ENCODE peak calls at places on chromosomes 2 and 18, in five cellular contexts. J, F, O, E and B are unnamed samples. For H3K27me3, the result is how much of the 10 kb centered on the place peaks cover.

GRCh38 chr2:239834143-239834542 is 191.0 kb downstream of the NDUFA10 start:
- DNase-seq in J (no peak), E (no peak), O (no peak), F (no peak), B (no peak)

GRCh38 chr2:216221806-216222205 is 112.7 kb downstream of the XRCC5 start:
- DNase-seq in E (no peak), O (no peak), J (no peak), F (no peak), B (no peak)

GRCh38 chr2:225037374-225038075 is 4.7 kb downstream of the DOCK10 start:
- DNase-seq in E (no peak), J (no peak), F (no peak), O (no peak), B (no peak)

GRCh38 chr18:56962322-56962721 is 184.6 kb upstream of the BOD1L2 start:
- DNase-seq in J (no peak), E (no peak), O (no peak), F (no peak), B (no peak)

GRCh38 chr18:63705401-63705800 is 2.6 kb downstream of the SERPINB11 start:
- DNase-seq in E (no peak), J (no peak), O (no peak), F (no peak), B (no peak)

GRCh38 chr2:166375736-166376487 is at the start of gene SCN9A:
- DNase-seq in J (no peak), F (peak), E (peak), O (peak), B (peak)

GRCh38 chr2:36731941-36732700 is 35.6 kb downstream of the VIT start:
- DNase-seq in F (no peak), O (no peak), E (no peak), J (no peak), B (peak)

GRCh38 chr2:62197017-62197586 is 1.2 kb downstream of the B3GNT2 start:
- DNase-seq in E (no peak), F (peak), J (no peak), O (no peak), B (peak)

GRCh38 chr2:165406053-165406628 is 63.4 kb upstream of the CSRNP3 start:
- DNase-seq in J (no peak), E (no peak), O (no peak), F (no peak), B (no peak)

GRCh38 chr2:73862987-73863386 is 29.8 kb upstream of the ACTG2 start:
- DNase-seq in O (peak), F (no peak), E (no peak), J (no peak), B (no peak)

GRCh38 chr2:29518010-29518409 is 402.8 kb downstream of the CLIP4 start:
- DNase-seq in E (no peak), O (no peak), F (no peak), J (no peak), B (no peak)

GRCh38 chr2:15776629-15776919 is 163.8 kb upstream of the MYCN start:
- DNase-seq in E (no peak), F (no peak), O (no peak), J (no peak), B (no peak)

GRCh38 chr2:231037731-231038482 is 584 bp downstream of the C2orf72 start:
- DNase-seq in E (no peak), O (no peak), J (no peak), F (peak), B (no peak)

GRCh38 chr2:63789318-63790051 is 52.2 kb upstream of the UGP2 start:
- DNase-seq in F (no peak), O (no peak), J (no peak), E (no peak), B (no peak)

GRCh38 chr2:209147981-209148380 is 275.9 kb upstream of the MAP2 start:
- DNase-seq in F (no peak), E (no peak), J (no peak), O (no peak), B (no peak)
- H3K4me3 ChIP-seq in F (no peak), E (no peak), J (no peak), O (no peak), B (no peak)

GRCh38 chr2:107285621-107286303 is 399.8 kb upstream of the ST6GAL2 start:
- DNase-seq in F (no peak), O (no peak), J (no peak), E (no peak), B (no peak)

GRCh38 chr2:107290041-107290440 is 404.1 kb upstream of the ST6GAL2 start:
- DNase-seq in E (no peak), O (no peak), F (no peak), J (no peak), B (no peak)
- H3K27me3 ChIP-seq in E (under half), O (under half), F (under half), J (under half), B (under half)

GRCh38 chr2:234975611-234976010 is 23.8 kb downstream of the SH3BP4 start:
- DNase-seq in O (no peak), F (no peak), E (no peak), J (no peak), B (no peak)
- H3K4me3 ChIP-seq in O (no peak), F (no peak), E (no peak), J (no peak), B (no peak)

GRCh38 chr2:204494681-204495080 is 50.6 kb upstream of the PARD3B start:
- DNase-seq in J (no peak), F (no peak), O (no peak), E (no peak), B (no peak)
- H3K27me3 ChIP-seq in J (under half), F (under half), O (under half), E (under half), B (under half)

DNA sequence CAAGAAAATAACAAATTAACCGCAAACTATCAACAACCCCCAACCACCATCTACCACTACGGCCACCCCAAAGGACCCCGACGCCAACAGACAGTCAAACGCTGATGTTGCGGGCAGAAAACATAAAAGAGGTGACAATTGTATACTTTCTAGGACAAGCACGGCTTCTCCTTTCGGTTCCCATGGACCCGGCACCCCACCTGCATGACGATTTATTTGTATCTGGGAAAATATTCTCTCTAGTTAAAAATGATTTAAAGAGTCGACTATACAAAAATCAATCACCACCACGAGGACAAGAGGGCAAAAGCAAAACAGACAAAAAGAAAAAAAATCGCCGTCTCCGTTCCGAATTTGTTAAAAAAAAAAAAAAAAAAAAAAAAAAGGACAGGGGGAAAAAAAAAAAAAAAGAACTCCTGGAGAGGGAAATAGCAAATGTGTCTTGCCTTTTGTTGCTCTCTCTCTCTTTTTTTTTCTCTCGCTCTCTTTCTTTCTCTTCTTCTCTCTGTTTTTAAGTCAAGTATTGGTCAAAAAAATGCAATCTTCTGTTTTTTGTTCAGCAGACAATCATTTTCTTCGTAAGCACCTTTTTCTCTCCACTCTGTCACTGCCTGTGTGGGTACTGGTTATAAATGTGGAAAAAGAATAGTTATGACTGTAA is 3.6 kb downstream of the SIX3 start:
- DNase-seq in F (no peak), O (no peak), E (no peak), J (no peak), B (no peak)
- H3K4me3 ChIP-seq in F (no peak), O (no peak), E (no peak), J (no peak), B (peak)

DNA sequence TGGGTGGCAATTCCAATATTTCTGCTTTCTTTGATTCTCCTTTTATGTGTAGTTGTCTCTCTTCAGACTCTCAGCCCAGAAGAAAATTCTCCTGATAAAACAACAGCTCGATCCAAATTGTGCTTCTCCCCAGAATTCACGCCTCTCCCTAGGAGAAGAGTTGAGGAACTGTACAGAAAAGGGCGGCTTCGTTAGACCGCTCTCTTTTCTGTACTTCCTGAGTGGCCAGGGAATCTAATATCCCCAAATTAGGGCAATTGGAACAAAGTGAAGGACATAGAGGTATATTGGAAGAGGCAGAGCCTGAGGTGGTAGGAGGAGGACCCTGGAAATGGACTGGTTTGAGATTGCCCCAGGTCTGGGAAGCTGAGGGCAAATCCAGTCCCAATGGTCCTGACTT is 5.6 kb downstream of the ADCYAP1 start:
- DNase-seq in O (no peak), J (no peak), E (no peak), F (no peak), B (no peak)
- H3K27me3 ChIP-seq in O (under half), J (under half), E (half or more), F (under half), B (half or more)

GRCh38 chr2:66447676-66448075 is 12.8 kb downstream of the MEIS1 start:
- DNase-seq in F (no peak), O (no peak), E (no peak), J (no peak), B (no peak)
- H3K4me3 ChIP-seq in F (no peak), O (peak), E (no peak), J (no peak), B (no peak)

GRCh38 chr2:118850901-118851268 is 3.4 kb upstream of the EN1 start:
- DNase-seq in F (no peak), O (no peak), J (no peak), E (no peak), B (no peak)
- H3K27me3 ChIP-seq in F (half or more), O (under half), J (under half), E (half or more), B (under half)

GRCh38 chr2:121902616-121903015 is 147.2 kb downstream of the TSN start:
- DNase-seq in O (no peak), J (no peak), E (no peak), F (no peak), B (no peak)
- H3K4me3 ChIP-seq in O (peak), J (peak), E (peak), F (no peak), B (no peak)

DNA sequence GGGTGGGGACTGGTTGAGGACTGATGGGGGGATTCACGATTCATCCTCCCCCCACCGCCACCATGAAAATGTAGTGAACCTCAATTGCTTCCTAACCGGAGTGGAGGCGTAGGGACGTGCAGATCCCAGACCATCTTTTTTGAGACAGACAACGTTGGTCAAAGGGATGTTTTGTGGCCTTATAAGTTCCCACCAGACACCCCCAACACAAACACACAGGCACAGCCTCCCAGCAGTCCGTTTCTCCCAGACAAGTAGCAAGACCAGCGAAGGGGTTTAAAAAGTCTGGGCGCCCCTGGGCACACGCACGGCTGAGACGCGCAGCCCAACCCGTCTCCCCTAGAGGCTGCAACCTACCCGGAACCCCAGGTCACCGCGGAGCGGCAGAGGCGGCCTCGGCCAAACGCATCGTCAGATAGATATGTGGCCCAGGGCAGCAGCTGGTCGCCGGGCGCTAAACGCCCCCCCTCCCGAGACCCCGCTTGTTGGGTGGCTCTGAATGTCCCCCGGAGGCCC is 1.3 kb downstream of the GBX2 start:
- DNase-seq in O (no peak), E (no peak), J (no peak), F (no peak), B (no peak)
- H3K27me3 ChIP-seq in O (under half), E (half or more), J (under half), F (half or more), B (under half)